ENCODE peak calls at places on chromosomes 3 and 15, in eight cellular contexts. X is effector CD4-positive, alpha-beta T cell; Z is mesendoderm; E is NCI-H1417; F is SHP77; H is sigmoid colon; Q is osteocyte; O is ureter. W is an unnamed sample.

GRCh38 chr3:196108075-196108743 is 26.3 kb upstream of the TFRC start:
- DNase-seq in X (no peak), Z (peak; percentile 78), E (no peak), F (no peak), H (no peak), Q (no peak), O (no peak), W (peak; percentile 41)

GRCh38 chr3:142725352-142725739 is 1.5 kb downstream of the TRPC1 start:
- DNase-seq in X (no peak), Z (no peak), E (no peak), F (no peak), H (no peak), Q (no peak), O (no peak), W (no peak)

GRCh38 chr3:42185044-42185443 is 80.9 kb downstream of the CCK start:
- DNase-seq in X (no peak), Z (no peak), E (no peak), F (no peak), H (peak; percentile 63), Q (no peak), O (no peak), W (peak; percentile 67)

GRCh38 chr3:43638594-43639447 is 17.0 kb upstream of the ANO10 start:
- DNase-seq in X (no peak), Z (peak; percentile 64), E (no peak), F (no peak), H (no peak), Q (no peak), O (no peak), W (peak; percentile 31)

GRCh38 chr3:157540656-157541055 is 37.4 kb upstream of the VEPH1 start:
- DNase-seq in X (no peak), Z (no peak), E (no peak), F (no peak), H (no peak), Q (no peak), O (no peak), W (no peak)

GRCh38 chr15:45829336-45830153 is 194.7 kb downstream of the SQOR start:
- DNase-seq in X (no peak), Z (no peak), E (peak; percentile 10), F (peak; percentile 78), H (no peak), Q (no peak), O (no peak), W (peak; percentile 46)

GRCh38 chr3:31917303-31917903 is 63.7 kb downstream of the OSBPL10 start:
- DNase-seq in X (no peak), Z (peak; percentile 72), E (no peak), F (no peak), H (no peak), Q (no peak), O (no peak), W (no peak)

GRCh38 chr3:196793224-196793623 is 53.6 kb downstream of the PAK2 start:
- DNase-seq in X (no peak), Z (peak; percentile 98), E (no peak), F (no peak), H (no peak), Q (no peak), O (no peak), W (no peak)

GRCh38 chr3:68876112-68876713 is 56.1 kb downstream of the TAFA4 start:
- DNase-seq in X (peak; percentile 11), Z (peak; percentile 67), E (peak; percentile 80), F (peak; percentile 47), H (no peak), Q (no peak), O (peak; percentile 49), W (no peak)

GRCh38 chr3:160784853-160785252 is 28.8 kb downstream of the PPM1L start:
- DNase-seq in X (no peak), Z (no peak), E (no peak), F (no peak), H (no peak), Q (no peak), O (no peak), W (peak; percentile 41)

GRCh38 chr15:29074045-29074444 is 188.3 kb downstream of the APBA2 start:
- DNase-seq in X (no peak), Z (no peak), E (peak; percentile 32), F (no peak), H (no peak), Q (no peak), O (no peak), W (no peak)

GRCh38 chr3:169026543-169027181 is 636.9 kb downstream of the MECOM start:
- DNase-seq in X (no peak), Z (no peak), E (peak; percentile 69), F (no peak), H (no peak), Q (no peak), O (no peak), W (no peak)

GRCh38 chr3:11819146-11819545 is 27.5 kb downstream of the TAMM41 start:
- DNase-seq in X (no peak), Z (no peak), E (no peak), F (no peak), H (no peak), Q (no peak), O (no peak), W (no peak)

GRCh38 chr15:99120050-99120777 is 15.3 kb downstream of the SYNM start:
- DNase-seq in X (no peak), Z (no peak), E (no peak), F (no peak), H (peak; percentile 68), Q (no peak), O (no peak), W (no peak)

GRCh38 chr3:60277376-60277800 is 973.9 kb downstream of the FHIT start:
- DNase-seq in X (no peak), Z (peak; percentile 12), E (no peak), F (no peak), H (no peak), Q (no peak), O (no peak), W (no peak)

GRCh38 chr15:25568751-25569150 is 129.9 kb upstream of the UBE3A start:
- DNase-seq in X (no peak), Z (no peak), E (no peak), F (no peak), H (peak; percentile 73), Q (no peak), O (no peak), W (no peak)

GRCh38 chr3:58191361-58191991 is 19.3 kb downstream of the DNASE1L3 start:
- DNase-seq in X (no peak), Z (no peak), E (no peak), F (no peak), H (no peak), Q (no peak), O (no peak), W (no peak)

GRCh38 chr3:104519968-104520655 is 846.6 kb upstream of the ALCAM start:
- DNase-seq in X (no peak), Z (peak; percentile 11), E (no peak), F (no peak), H (no peak), Q (no peak), O (no peak), W (no peak)

GRCh38 chr15:57424628-57425405 is 48.5 kb downstream of the CGNL1 start:
- DNase-seq in X (no peak), Z (no peak), E (no peak), F (no peak), H (no peak), Q (no peak), O (no peak), W (no peak)

GRCh38 chr3:15023249-15023648 is 41.9 kb downstream of the MRPS25 start:
- DNase-seq in X (no peak), Z (no peak), E (no peak), F (no peak), H (no peak), Q (no peak), O (no peak), W (no peak)

GRCh38 chr15:69806287-69806915 is 291.3 kb downstream of the TLE3 start:
- DNase-seq in X (no peak), Z (peak; percentile 21), E (no peak), F (no peak), H (no peak), Q (no peak), O (no peak), W (no peak)

GRCh38 chr15:92062505-92062904 is 209.0 kb downstream of the SLCO3A1 start:
- DNase-seq in X (no peak), Z (no peak), E (no peak), F (no peak), H (no peak), Q (no peak), O (no peak), W (no peak)

GRCh38 chr3:98732239-98733054 is 30.7 kb upstream of the ST3GAL6 start:
- DNase-seq in X (no peak), Z (peak; percentile 89), E (peak; percentile 64), F (peak; percentile 73), H (peak; percentile 72), Q (peak; percentile 85), O (peak; percentile 46), W (peak; percentile 61)

GRCh38 chr3:153160451-153161137 is 1.4 kb upstream of the RAP2B start:
- DNase-seq in X (peak; percentile 69), Z (peak; percentile 95), E (peak; percentile 96), F (no peak), H (peak; percentile 89), Q (peak; percentile 94), O (peak; percentile 89), W (peak; percentile 82)

GRCh38 chr3:124118397-124118796 is 126.5 kb upstream of the ROPN1 start:
- DNase-seq in X (no peak), Z (no peak), E (no peak), F (no peak), H (no peak), Q (no peak), O (no peak), W (no peak)

GRCh38 chr3:140342668-140343067 is 335.2 kb upstream of the TRIM42 start:
- DNase-seq in X (no peak), Z (no peak), E (no peak), F (peak; percentile 11), H (no peak), Q (no peak), O (no peak), W (no peak)